ENCODE peak calls at places on chromosomes 5 and 9, in five cellular contexts. L, I, V, P and E are unnamed samples.

GRCh38 chr9:104843644-104844226 is 79.8 kb downstream of the NIPSNAP3B start:
- DNase-seq in P (no peak), L (no peak), V (no peak), I (no peak), E (no peak)

GRCh38 chr5:128196080-128196479 is 112.5 kb downstream of the SLC12A2 start:
- DNase-seq in L (no peak), V (no peak), I (no peak), P (no peak), E (no peak)

GRCh38 chr9:72843525-72844439 is 109.1 kb downstream of the ALDH1A1 start:
- DNase-seq in V (no peak), P (no peak), I (no peak), L (no peak), E (no peak)

GRCh38 chr5:128673970-128674369 is 135.9 kb upstream of the FBN2 start:
- DNase-seq in P (no peak), V (no peak), L (no peak), I (no peak), E (no peak)

GRCh38 chr5:16934123-16934522 is 2.0 kb downstream of the MYO10 start:
- DNase-seq in I (peak; percentile 65), P (peak; percentile 24), V (peak; percentile 53), L (peak; percentile 72), E (no peak)

GRCh38 chr5:152464048-152464447 is 59.0 kb upstream of the NMUR2 start:
- DNase-seq in V (no peak), I (no peak), P (no peak), L (no peak), E (no peak)

GRCh38 chr9:108655818-108656217 is 200.0 kb downstream of the ACTL7B start:
- DNase-seq in L (no peak), I (no peak), P (no peak), V (no peak), E (no peak)

GRCh38 chr5:1101991-1102713 is 9.7 kb downstream of the SLC12A7 start:
- DNase-seq in I (no peak), V (peak; percentile 76), P (no peak), L (no peak), E (no peak)

GRCh38 chr5:95822038-95822407 is 503 bp downstream of the GLRX start:
- DNase-seq in I (peak; percentile 30), P (no peak), V (peak; percentile 77), L (peak; percentile 82), E (no peak)

GRCh38 chr5:147921134-147921533 is 14.8 kb upstream of the C5orf46 start:
- DNase-seq in I (no peak), V (no peak), P (no peak), L (no peak), E (no peak)

GRCh38 chr9:133701981-133702797 is 36.0 kb downstream of the SARDH start:
- DNase-seq in I (peak; percentile 10), L (peak; percentile 61), V (no peak), P (no peak), E (no peak)

GRCh38 chr5:16791036-16791705 is 144.9 kb downstream of the MYO10 start:
- DNase-seq in P (no peak), I (peak; percentile 28), L (no peak), V (no peak), E (no peak)

GRCh38 chr9:11702529-11702928 is 990.7 kb upstream of the TYRP1 start:
- DNase-seq in L (no peak), V (no peak), I (no peak), P (no peak), E (no peak)

GRCh38 chr5:14457475-14457874 is 124.1 kb upstream of the OTULINL start:
- DNase-seq in P (no peak), L (no peak), V (no peak), I (peak; percentile 64), E (no peak)

GRCh38 chr9:83281306-83282255 is 218.6 kb upstream of the RASEF start:
- DNase-seq in V (peak; percentile 41), I (peak; percentile 80), P (peak; percentile 65), L (no peak), E (no peak)

GRCh38 chr5:135140805-135141204 is 106.8 kb upstream of the PITX1 start:
- DNase-seq in V (no peak), I (no peak), P (no peak), L (no peak), E (peak; percentile 99)

GRCh38 chr9:133812941-133813748 is 75.0 kb upstream of the SARDH start:
- DNase-seq in L (no peak), V (no peak), P (no peak), I (no peak), E (no peak)

GRCh38 chr5:61139094-61139873 is 23.0 kb downstream of the SMIM15 start:
- DNase-seq in L (no peak), V (no peak), P (no peak), I (no peak), E (no peak)

GRCh38 chr9:98686961-98687855 is 21.5 kb downstream of the GABBR2 start:
- DNase-seq in P (no peak), L (no peak), V (no peak), I (no peak), E (no peak)

GRCh38 chr9:91359734-91360470 is 1.8 kb downstream of the AUH start:
- DNase-seq in L (no peak), I (no peak), P (no peak), V (no peak), E (no peak)

GRCh38 chr9:278651-279050 is 64.0 kb downstream of the DOCK8 start:
- DNase-seq in V (no peak), P (no peak), I (no peak), L (no peak), E (no peak)

GRCh38 chr5:61614606-61615005 is 282.5 kb downstream of the ZSWIM6 start:
- DNase-seq in L (no peak), V (no peak), P (no peak), I (no peak), E (no peak)

GRCh38 chr5:157821822-157822622 is 36.9 kb downstream of the CLINT1 start:
- DNase-seq in I (no peak), V (no peak), P (no peak), L (no peak), E (no peak)

GRCh38 chr5:56148453-56148971 is 84.6 kb downstream of the ANKRD55 start:
- DNase-seq in V (no peak), L (no peak), I (peak; percentile 51), P (no peak), E (no peak)

GRCh38 chr9:36928670-36929349 is 105.3 kb downstream of the PAX5 start:
- DNase-seq in L (no peak), P (no peak), V (no peak), I (no peak), E (no peak)

GRCh38 chr9:113633782-113634596 is 170.5 kb downstream of the RGS3 start:
- DNase-seq in V (no peak), P (no peak), I (peak; percentile 6), L (peak; percentile 39), E (no peak)

GRCh38 chr9:113636693-113637092 is 173.2 kb downstream of the RGS3 start:
- DNase-seq in L (peak; percentile 5), V (no peak), P (no peak), I (peak; percentile 3), E (no peak)

GRCh38 chr9:113636165-113636564 is 172.6 kb downstream of the RGS3 start:
- DNase-seq in L (peak; percentile 52), V (no peak), I (peak; percentile 7), P (no peak), E (peak; percentile 10)

GRCh38 chr9:113635586-113635985 is 172.1 kb downstream of the RGS3 start:
- DNase-seq in L (peak; percentile 25), V (no peak), P (no peak), I (no peak), E (peak; percentile 7)

DNA sequence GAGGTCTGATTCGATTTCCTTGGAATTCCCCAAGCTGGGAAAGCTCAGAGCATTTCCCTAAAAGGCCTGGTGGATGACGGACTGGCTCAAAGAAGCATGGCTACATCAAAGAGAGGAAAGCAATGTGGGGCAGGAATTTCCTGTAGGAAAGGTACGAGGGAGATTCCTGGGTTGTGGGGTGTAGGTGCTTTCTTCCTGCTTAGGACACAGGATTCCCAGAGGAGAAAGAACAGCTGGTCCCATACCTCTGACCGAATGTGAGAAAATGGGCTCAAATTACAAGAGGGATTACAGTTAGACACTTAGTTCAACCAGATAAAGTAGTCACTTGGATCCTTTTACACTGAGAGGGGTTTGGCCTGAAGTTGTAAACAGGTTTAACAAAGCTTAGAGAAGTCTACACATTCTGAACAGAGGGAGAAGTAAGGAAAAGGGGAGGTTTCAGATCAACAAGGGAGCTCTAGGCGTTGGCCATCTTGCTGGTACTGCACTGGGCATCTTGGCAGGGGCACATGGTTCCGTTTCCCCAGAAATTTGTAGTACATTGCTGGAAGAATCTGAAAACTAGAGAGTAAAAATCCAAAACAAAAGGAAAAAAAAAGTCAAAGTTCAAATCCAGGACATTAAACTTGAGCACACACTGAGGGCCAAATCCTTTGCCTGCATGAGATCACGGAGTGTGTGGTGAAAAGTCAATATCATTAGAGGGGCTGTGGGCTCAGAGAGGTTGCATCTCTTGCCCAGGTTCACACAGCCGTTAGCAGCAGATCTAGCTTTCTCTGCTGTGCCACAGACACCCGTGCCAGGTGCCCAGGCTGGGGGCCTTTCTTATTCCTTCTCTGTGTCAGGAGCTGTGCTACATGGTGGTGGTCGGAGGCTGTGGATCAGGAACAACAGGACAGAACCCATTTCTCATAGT is 171.3 kb downstream of the RGS3 start:
- DNase-seq in P (no peak), L (peak; percentile 19), I (peak; percentile 2), V (no peak), E (peak; percentile 9)
- H3K4me1 ChIP-seq in P (no peaks in the 10 kb centered on the region), L (no peaks in the 10 kb centered on the region), I (no peaks in the 10 kb centered on the region), V (no peaks in the 10 kb centered on the region), E (no peaks in the 10 kb centered on the region)

DNA sequence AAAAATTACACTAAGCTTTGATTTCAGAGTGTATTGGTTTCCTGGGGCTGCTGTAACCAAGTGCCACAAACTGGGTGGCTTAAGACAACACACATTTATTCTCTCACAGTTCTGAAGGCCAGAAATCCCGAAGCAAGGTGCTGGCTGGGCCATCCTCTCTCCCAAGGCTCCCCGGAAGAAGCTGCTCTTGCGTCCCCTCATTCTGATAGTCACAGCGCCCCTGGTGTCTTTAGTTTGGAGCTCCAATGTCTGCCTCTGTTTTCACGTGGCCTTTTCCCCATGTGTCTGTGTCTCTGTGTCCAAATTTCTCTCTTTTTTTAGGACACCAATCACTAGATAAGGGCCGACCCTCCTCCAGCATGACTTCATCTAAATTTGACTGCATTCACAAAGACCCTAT is 56.7 kb downstream of the ROPN1L start:
- DNase-seq in P (no peak), V (no peak), I (no peak), L (no peak), E (no peak)
- TF ChIP-seq CTCF in P (no peak), V (no peak), I (no peak), L (no peak), E (no peak)

DNA sequence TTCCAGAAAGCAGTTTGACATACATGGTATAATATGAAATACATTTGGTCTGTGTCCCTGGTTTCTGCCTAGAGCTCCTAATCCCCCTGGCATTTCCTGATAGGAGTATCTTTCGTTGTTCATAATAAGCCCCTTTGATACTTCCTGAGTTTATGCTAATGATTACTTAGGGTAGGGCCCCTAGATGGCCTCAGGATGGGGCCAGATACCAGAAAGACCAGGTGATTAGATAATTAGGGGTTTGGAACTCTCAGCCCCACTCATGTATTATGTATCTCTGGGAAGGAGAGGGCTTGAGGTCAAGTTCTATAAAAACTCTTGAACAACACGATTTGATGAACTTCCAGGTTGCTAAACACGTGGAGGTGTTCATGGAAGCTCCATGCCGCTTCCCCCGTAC is 163.3 kb upstream of the ZNF608 start:
- DNase-seq in I (no peak), L (no peak), P (no peak), V (no peak), E (no peak)
- H3K4me3 ChIP-seq in I (no peak overlapping the region), L (no peak overlapping the region), P (no peak overlapping the region), V (no peak overlapping the region), E (no peak overlapping the region)

DNA sequence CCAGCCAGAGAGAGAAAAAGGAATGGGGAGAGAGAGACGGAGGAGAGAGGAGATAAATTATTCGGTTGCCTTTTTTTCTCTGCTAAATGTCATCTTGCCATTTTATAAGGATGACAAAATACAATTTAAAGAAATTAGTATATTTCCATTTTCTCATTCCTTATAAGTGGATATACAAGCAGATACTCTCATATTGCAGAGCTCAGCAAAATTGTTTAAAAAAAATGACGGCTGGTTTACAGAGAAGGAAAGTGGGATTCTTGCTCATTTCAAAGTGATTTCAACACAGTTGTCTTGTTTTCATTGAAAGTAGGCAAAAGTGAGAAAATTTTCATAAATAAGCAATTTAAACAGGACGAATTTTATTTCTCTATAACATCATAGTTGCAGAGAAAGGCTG is 641.9 kb upstream of the CDH6 start:
- DNase-seq in I (no peak), V (no peak), P (no peak), L (no peak), E (no peak)
- H3K4me1 ChIP-seq in I (no peaks in the 10 kb centered on the region), V (no peaks in the 10 kb centered on the region), P (no peaks in the 10 kb centered on the region), L (no peaks in the 10 kb centered on the region), E (no peaks in the 10 kb centered on the region)